ENCODE peak calls at places on chromosomes 16 and 17, in seven cellular contexts. F is NCI-H460, K is esophagus muscularis mucosa, U is NCI-H2081, G is LoVo, V is HS-27A, E is T follicular helper cell. J is an unnamed sample.
A peak's percentile ranks its signal among the peaks of the same experiment; 100 is the strongest.

GRCh38 chr17:9817086-9817485 is 4.8 kb downstream of the GSG1L2 start:
- DNase-seq in F (peak; percentile 67), G (no peak), U (no peak), K (no peak), V (no peak), E (no peak), J (no peak)

GRCh38 chr16:6891486-6891885 is 441.2 kb upstream of the RBFOX1 start:
- DNase-seq in K (peak; percentile 74), V (no peak), G (no peak), U (no peak), F (no peak), E (no peak), J (no peak)

GRCh38 chr17:1232786-1233185 is 37.5 kb upstream of the BHLHA9 start:
- DNase-seq in U (no peak), V (no peak), G (no peak), K (no peak), E (no peak), F (no peak), J (no peak)

GRCh38 chr17:82737981-82738877 is 2.8 kb downstream of the FN3K start:
- DNase-seq in V (no peak), U (no peak), E (no peak), F (no peak), G (no peak), K (no peak), J (no peak)

GRCh38 chr16:13982446-13982845 is 62.5 kb downstream of the ERCC4 start:
- DNase-seq in G (no peak), K (peak; percentile 29), U (no peak), E (no peak), F (no peak), V (no peak), J (no peak)

GRCh38 chr16:57804111-57804837 is 2.0 kb upstream of the KIFC3 start:
- DNase-seq in G (no peak), E (no peak), K (no peak), U (no peak), V (no peak), F (no peak), J (no peak)

GRCh38 chr17:37824534-37825485 is 80.0 kb upstream of the HNF1B start:
- DNase-seq in U (no peak), V (peak; percentile 51), G (peak; percentile 69), F (peak; percentile 29), K (no peak), E (no peak), J (no peak)

GRCh38 chr17:21425321-21425720 is 49.2 kb downstream of the KCNJ12 start:
- DNase-seq in F (no peak), G (no peak), U (no peak), V (no peak), K (no peak), E (no peak), J (no peak)

GRCh38 chr17:50642722-50643656 is 8.3 kb downstream of the ABCC3 start:
- DNase-seq in U (no peak), E (no peak), F (no peak), V (no peak), K (no peak), G (no peak), J (no peak)

GRCh38 chr17:50787106-50787505 is 19.8 kb upstream of the ANKRD40CL start:
- DNase-seq in V (no peak), K (no peak), F (no peak), G (no peak), E (no peak), U (no peak), J (no peak)

GRCh38 chr17:18277076-18277475 is 16.6 kb downstream of the MIEF2 start:
- DNase-seq in U (no peak), E (no peak), G (no peak), V (no peak), K (no peak), F (no peak), J (no peak)

GRCh38 chr17:21280081-21280518 is 4.4 kb upstream of the MAP2K3 start:
- DNase-seq in U (peak; percentile 68), K (peak; percentile 94), G (peak; percentile 78), F (peak; percentile 84), E (peak; percentile 81), V (no peak), J (peak; percentile 72)

GRCh38 chr17:10512856-10513255 is 5.5 kb downstream of the MYH1 start:
- DNase-seq in V (no peak), U (no peak), K (no peak), E (no peak), F (no peak), G (no peak), J (no peak)

GRCh38 chr16:56199164-56199563 is 7.9 kb downstream of the GNAO1 start:
- DNase-seq in E (no peak), F (no peak), U (no peak), G (no peak), K (peak; percentile 0), V (no peak), J (no peak)